ENCODE peak calls at places on chromosomes 13 and 19, in six cellular contexts. R is activated CD4-positive, alpha-beta T cell treated with anti-CD3 and anti-CD28 coated beads, Interleukin-2, amount 10 ng/mL, durations not matched to agents 7 days and 5 days; V is fibroblast of lung; T is colonic mucosa; L is progenitor cell of endocrine pancreas; M is activated T-cell treated with anti-CD3 and anti-CD28 coated beads, Interleukin-2, amount 50 U/mL, for 72 hours. D is an unnamed sample.

GRCh38 chr19:51572415-51572814 is 1.3 kb downstream of the ZNF175 start:
- DNase-seq in R (no peak), V (no peak), T (no peak), L (no peak), M (no peak), D (no peak)

GRCh38 chr19:14835011-14835410 is at the start of the genes OR7A5 and OR7C1:
- DNase-seq in R (no peak), V (peak; percentile 2), T (no peak), L (no peak), M (no peak), D (no peak)

GRCh38 chr19:12052057-12052570 is 647 bp downstream of the ZNF878 start:
- DNase-seq in R (no peak), V (no peak), T (peak; percentile 31), L (no peak), M (no peak), D (no peak)

GRCh38 chr13:97976551-97977375 is 23.3 kb downstream of the IPO5 start:
- DNase-seq in R (peak; percentile 88), V (no peak), T (peak; percentile 24), L (peak; percentile 18), M (peak; percentile 58), D (no peak)

GRCh38 chr19:29833614-29834261 is 21.9 kb downstream of the CCNE1 start:
- DNase-seq in R (no peak), V (no peak), T (no peak), L (no peak), M (no peak), D (no peak)

GRCh38 chr13:94548382-94549240 is 47.3 kb downstream of the TGDS start:
- DNase-seq in R (peak; percentile 57), V (peak; percentile 57), T (peak; percentile 62), L (no peak), M (peak; percentile 67), D (peak; percentile 31)

GRCh38 chr13:109971006-109971744 is 184.8 kb upstream of the IRS2 start:
- DNase-seq in R (no peak), V (no peak), T (no peak), L (no peak), M (no peak), D (no peak)

GRCh38 chr13:41925014-41925413 is 35.9 kb downstream of the VWA8 start:
- DNase-seq in R (no peak), V (no peak), T (no peak), L (no peak), M (no peak), D (no peak)

GRCh38 chr19:50458396-50459066 is 17.8 kb upstream of the EMC10 start:
- DNase-seq in R (no peak), V (peak; percentile 5), T (no peak), L (no peak), M (no peak), D (no peak)

D was measured in effector memory CD8-positive, alpha-beta T cell.